ENCODE peak calls at places on chromosomes 16 and 17, in five cellular contexts. Y, J, T, Q and A are unnamed samples.

GRCh38 chr17:39872700-39873099 is 4.7 kb downstream of the ZPBP2 start:
- DNase-seq in Y (no peak), J (no peak), T (no peak), Q (no peak), A (no peak)

GRCh38 chr17:42457107-42457787 is 1.4 kb upstream of the ATP6V0A1 start:
- DNase-seq in Y (no peak), J (no peak), T (no peak), Q (no peak), A (no peak)

GRCh38 chr17:77460514-77461046 is 319.8 kb downstream of the SEC14L1 start:
- DNase-seq in Y (no peak), J (no peak), T (no peak), Q (no peak), A (peak; percentile 40)

GRCh38 chr16:70635356-70636016 is 10.9 kb upstream of the IL34 start:
- DNase-seq in Y (peak; percentile 58), J (no peak), T (no peak), Q (no peak), A (no peak)

GRCh38 chr17:49762148-49762941 is 1.6 kb downstream of the FAM117A start:
- DNase-seq in Y (no peak), J (no peak), T (no peak), Q (no peak), A (no peak)

GRCh38 chr17:21072623-21073278 is 29.9 kb upstream of the USP22 start:
- DNase-seq in Y (no peak), J (no peak), T (no peak), Q (no peak), A (no peak)

GRCh38 chr16:74650966-74651567 is 15.6 kb downstream of the RFWD3 start:
- DNase-seq in Y (no peak), J (peak; percentile 29), T (no peak), Q (peak; percentile 2), A (no peak)

GRCh38 chr17:41710472-41711090 is 1.6 kb upstream of the GAST start:
- DNase-seq in Y (no peak), J (no peak), T (no peak), Q (no peak), A (no peak)

GRCh38 chr16:30368122-30368791 is 2.0 kb downstream of the TBC1D10B start:
- DNase-seq in Y (no peak), J (no peak), T (peak; percentile 70), Q (no peak), A (no peak)

GRCh38 chr16:30692381-30693074 is 6.4 kb upstream of the SRCAP start:
- DNase-seq in Y (no peak), J (no peak), T (no peak), Q (no peak), A (no peak)

GRCh38 chr17:50328360-50328759 is 17.6 kb upstream of the XYLT2 start:
- DNase-seq in Y (no peak), J (no peak), T (no peak), Q (no peak), A (no peak)

GRCh38 chr16:85395207-85395912 is 217.8 kb upstream of the GSE1 start:
- DNase-seq in Y (peak; percentile 53), J (peak; percentile 86), T (peak; percentile 82), Q (peak; percentile 92), A (peak; percentile 81)

GRCh38 chr17:43352579-43352978 is 46.2 kb upstream of the ARL4D start:
- DNase-seq in Y (no peak), J (no peak), T (no peak), Q (no peak), A (no peak)

GRCh38 chr17:29131814-29132682 is 48.1 kb downstream of the MYO18A start:
- DNase-seq in Y (no peak), J (no peak), T (peak; percentile 79), Q (no peak), A (no peak)

GRCh38 chr16:87725596-87726235 is 40.1 kb downstream of the KLHDC4 start:
- DNase-seq in Y (no peak), J (no peak), T (no peak), Q (no peak), A (no peak)

GRCh38 chr16:16148755-16149154 is 74.5 kb downstream of the ABCC6 start:
- DNase-seq in Y (no peak), J (no peak), T (no peak), Q (no peak), A (no peak)

GRCh38 chr16:57723170-57723569 is 12.4 kb upstream of the KATNB1 start:
- DNase-seq in Y (no peak), J (no peak), T (no peak), Q (no peak), A (no peak)

GRCh38 chr17:80566054-80566400 is 21.4 kb downstream of the RPTOR start:
- DNase-seq in Y (no peak), J (no peak), T (no peak), Q (no peak), A (no peak)

GRCh38 chr16:87076331-87076949 is 240.8 kb downstream of the C16orf95 start:
- DNase-seq in Y (no peak), J (no peak), T (no peak), Q (no peak), A (no peak)

GRCh38 chr17:47231334-47231733 is 22.2 kb downstream of the MYL4 start:
- DNase-seq in Y (no peak), J (no peak), T (no peak), Q (no peak), A (no peak)

GRCh38 chr16:88768041-88768876 is 16.8 kb downstream of the PIEZO1 start:
- DNase-seq in Y (no peak), J (no peak), T (no peak), Q (no peak), A (no peak)

GRCh38 chr16:4691666-4692412 is 1.5 kb upstream of the NUDT16L1 start:
- DNase-seq in Y (no peak), J (no peak), T (no peak), Q (no peak), A (peak; percentile 55)

GRCh38 chr17:55632893-55633292 is 89.8 kb downstream of the TMEM100 start:
- DNase-seq in Y (no peak), J (no peak), T (no peak), Q (no peak), A (no peak)

GRCh38 chr17:29430275-29430674 is 40.1 kb downstream of the TAOK1 start:
- DNase-seq in Y (no peak), J (no peak), T (no peak), Q (no peak), A (no peak)

GRCh38 chr16:1408171-1408837 is 6.2 kb downstream of the UNKL start:
- DNase-seq in Y (peak; percentile 94), J (peak; percentile 78), T (peak; percentile 95), Q (peak; percentile 58), A (peak; percentile 97)

GRCh38 chr17:39118674-39119419 is 32.6 kb downstream of the PLXDC1 start:
- DNase-seq in Y (no peak), J (no peak), T (no peak), Q (no peak), A (no peak)

GRCh38 chr17:79862771-79863440 is 23.7 kb upstream of the CBX4 start:
- DNase-seq in Y (no peak), J (no peak), T (no peak), Q (no peak), A (no peak)

GRCh38 chr16:11249233-11250061 is 6.6 kb downstream of the SOCS1 start:
- DNase-seq in Y (no peak), J (no peak), T (no peak), Q (no peak), A (no peak)

GRCh38 chr16:84299734-84300440 is 5.2 kb downstream of the WFDC1 start:
- DNase-seq in Y (no peak), J (no peak), T (no peak), Q (no peak), A (no peak)

GRCh38 chr16:84302111-84302954 is 7.7 kb downstream of the WFDC1 start:
- DNase-seq in Y (no peak), J (no peak), T (no peak), Q (no peak), A (no peak)

GRCh38 chr16:84294196-84295142 is at the start of gene WFDC1:
- DNase-seq in Y (no peak), J (no peak), T (no peak), Q (no peak), A (no peak)

GRCh38 chr16:84295203-84295850 is 649 bp downstream of the WFDC1 start:
- DNase-seq in Y (no peak), J (no peak), T (no peak), Q (no peak), A (no peak)

GRCh38 chr16:84298376-84298899 is 3.8 kb downstream of the WFDC1 start:
- DNase-seq in Y (no peak), J (no peak), T (no peak), Q (no peak), A (no peak)
- H3K27ac ChIP-seq in Y (no peak overlapping the region), J (no peak overlapping the region), T (no peak overlapping the region), Q (no peak overlapping the region), A (no peak overlapping the region)

GRCh38 chr16:50752481-50753235 is 10.8 kb downstream of the CYLD start:
- DNase-seq in Y (no peak), J (no peak), T (no peak), Q (no peak), A (no peak)
- H3K4me1 ChIP-seq in Y (no peaks in the 10 kb centered on the region), J (no peaks in the 10 kb centered on the region), T (no peaks in the 10 kb centered on the region), Q (no peaks in the 10 kb centered on the region), A (peaks cover 21% of the 10 kb centered on the region)

DNA sequence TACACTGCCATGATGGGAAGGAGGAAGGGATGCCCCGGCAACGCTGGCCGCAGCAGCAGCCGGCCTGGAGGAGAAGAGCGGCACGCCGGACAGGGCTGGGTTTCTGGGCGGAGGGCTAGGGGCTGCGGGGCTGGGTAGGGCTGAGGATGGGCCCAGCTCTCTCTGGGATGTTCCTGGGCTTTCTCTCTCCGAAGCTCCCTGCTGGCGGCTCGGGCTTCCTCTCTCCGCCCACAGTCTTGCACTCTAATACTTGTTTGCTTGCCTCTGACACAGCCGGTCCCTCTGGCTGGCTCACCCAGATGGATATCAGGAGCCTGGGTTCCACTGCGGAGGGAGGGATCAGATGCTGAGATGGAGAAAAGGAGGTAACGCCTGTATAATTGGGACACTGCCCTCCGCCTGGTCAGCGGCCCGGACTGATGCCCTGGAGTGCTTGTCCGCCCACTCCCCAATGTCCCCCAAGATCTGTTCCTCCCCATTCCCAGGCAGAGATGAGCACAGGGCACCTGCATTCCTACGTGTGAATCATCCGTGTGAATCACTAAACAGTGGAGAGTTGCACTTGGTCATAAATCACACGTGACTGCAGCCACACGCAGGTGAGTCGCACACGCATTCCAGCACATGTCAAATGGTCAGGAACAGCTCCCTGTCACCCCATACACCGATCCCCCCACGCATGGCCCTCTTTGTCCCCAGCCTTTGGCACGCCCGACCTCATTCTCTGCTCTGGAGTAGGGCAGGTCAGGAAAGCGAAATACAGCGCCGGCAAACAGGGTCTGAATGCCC is at the start of gene ALOXE3:
- DNase-seq in Y (no peak), J (peak; percentile 86), T (no peak), Q (peak; percentile 84), A (no peak)
- H3K27ac ChIP-seq in Y (peak within 1 kb of the TSS; percentile 82), J (peak within 1 kb of the TSS; percentile 67), T (peak within 1 kb of the TSS; percentile 80), Q (peak within 1 kb of the TSS; percentile 83), A (peak within 1 kb of the TSS; percentile 71)

GRCh38 chr17:57931488-57932137 is 23.6 kb downstream of the CUEDC1 start:
- DNase-seq in Y (no peak), J (no peak), T (no peak), Q (no peak), A (peak; percentile 12)
- H3K4me1 ChIP-seq in Y (peaks cover 76% of the 10 kb centered on the region), J (peaks cover 88% of the 10 kb centered on the region), T (no peaks in the 10 kb centered on the region), Q (peaks cover 47% of the 10 kb centered on the region), A (peaks cover 77% of the 10 kb centered on the region)